ENCODE peak calls at places on chromosomes 13 and 19, in seven cellular contexts. G is IMR-90, D is H9, B is neuronal stem cell, S is mesendoderm, F is H1, M is trophoblast cell. E is an unnamed sample.

GRCh38 chr19:46787331-46788100 is 878 bp downstream of the SLC1A5 start:
- DNase-seq in G (peak), D (peak), B (peak), S (peak), F (peak), M (peak), E (peak)

GRCh38 chr19:48591021-48591420 is 15.5 kb upstream of the SPACA4 start:
- DNase-seq in G (no peak), D (no peak), B (no peak), S (peak), F (no peak), M (peak), E (peak)

GRCh38 chr19:41926028-41926860 is 2.0 kb downstream of the ERFL start:
- DNase-seq in G (no peak), D (no peak), B (no peak), S (no peak), F (no peak), M (no peak), E (no peak)

GRCh38 chr13:21526707-21527454 is 67.8 kb upstream of the ZDHHC20 start:
- DNase-seq in G (no peak), D (no peak), B (no peak), S (no peak), F (no peak), M (no peak), E (no peak)

GRCh38 chr13:34153428-34154180 is 335.7 kb downstream of the RFC3 start:
- DNase-seq in G (no peak), D (no peak), B (no peak), S (peak), F (no peak), M (no peak), E (peak)

GRCh38 chr13:97211986-97212385 is 10.1 kb upstream of the MBNL2 start:
- DNase-seq in G (no peak), D (no peak), B (no peak), S (no peak), F (no peak), M (peak), E (no peak)

GRCh38 chr19:32373614-32374295 is 28.3 kb downstream of the ZNF507 start:
- DNase-seq in G (peak), D (no peak), B (no peak), S (peak), F (no peak), M (peak), E (peak)

GRCh38 chr13:112802808-112803207 is 113.0 kb downstream of the ATP11A start:
- DNase-seq in G (no peak), D (no peak), B (no peak), S (no peak), F (no peak), M (no peak), E (no peak)

GRCh38 chr13:50357136-50357535 is 341.9 kb downstream of the KCNRG start:
- DNase-seq in G (no peak), D (no peak), B (no peak), S (no peak), F (no peak), M (no peak), E (no peak)

GRCh38 chr13:24502567-24503375 is 9.8 kb downstream of the PARP4 start:
- DNase-seq in G (peak), D (no peak), B (peak), S (peak), F (no peak), M (peak), E (peak)

GRCh38 chr13:92473736-92474465 is 752.7 kb upstream of the GPC6 start:
- DNase-seq in G (no peak), D (no peak), B (no peak), S (no peak), F (no peak), M (no peak), E (no peak)

GRCh38 chr13:38680912-38681311 is 6.0 kb upstream of the FREM2 start:
- DNase-seq in G (no peak), D (no peak), B (no peak), S (no peak), F (no peak), M (no peak), E (peak)

GRCh38 chr19:17406039-17406886 is 833 bp upstream of the BST2 start:
- DNase-seq in G (no peak), D (peak), B (no peak), S (no peak), F (no peak), M (no peak), E (peak)

GRCh38 chr13:99558570-99559180 is 57.4 kb downstream of the TM9SF2 start:
- DNase-seq in G (peak), D (no peak), B (no peak), S (no peak), F (no peak), M (no peak), E (no peak)

GRCh38 chr13:105442941-105443340 is 1092.5 kb downstream of the EFNB2 start:
- DNase-seq in G (peak), D (no peak), B (no peak), S (peak), F (no peak), M (peak), E (peak)

GRCh38 chr19:19656451-19657396 is 6.8 kb downstream of the ATP13A1 start:
- DNase-seq in G (no peak), D (no peak), B (no peak), S (no peak), F (no peak), M (no peak), E (no peak)

GRCh38 chr13:81104316-81104715 is 763.4 kb upstream of the SPRY2 start:
- DNase-seq in G (no peak), D (no peak), B (no peak), S (no peak), F (no peak), M (no peak), E (no peak)

GRCh38 chr13:72412481-72412880 is 314.9 kb downstream of the MZT1 start:
- DNase-seq in G (no peak), D (no peak), B (no peak), S (no peak), F (no peak), M (no peak), E (no peak)

GRCh38 chr13:23960566-23961156 is 63.4 kb upstream of the C1QTNF9B start:
- DNase-seq in G (peak), D (no peak), B (peak), S (peak), F (no peak), M (peak), E (peak)

GRCh38 chr13:42355118-42355840 is 83.3 kb downstream of the AKAP11 start:
- DNase-seq in G (no peak), D (no peak), B (no peak), S (peak), F (no peak), M (no peak), E (no peak)

GRCh38 chr19:40174087-40174486 is 17.1 kb upstream of the MAP3K10 start:
- DNase-seq in G (no peak), D (no peak), B (no peak), S (no peak), F (no peak), M (no peak), E (no peak)

GRCh38 chr13:106714271-106714670 is 146.3 kb upstream of the ARGLU1 start:
- DNase-seq in G (no peak), D (no peak), B (no peak), S (peak), F (no peak), M (peak), E (no peak)

GRCh38 chr13:39655041-39655568 is 357 bp upstream of the COG6 start:
- DNase-seq in G (no peak), D (no peak), B (peak), S (no peak), F (no peak), M (no peak), E (no peak)

GRCh38 chr13:107157272-107157671 is 589.3 kb upstream of the ARGLU1 start:
- DNase-seq in G (peak), D (no peak), B (no peak), S (no peak), F (no peak), M (no peak), E (no peak)

GRCh38 chr13:59450218-59450617 is 713.5 kb downstream of the DIAPH3 start:
- DNase-seq in G (no peak), D (no peak), B (no peak), S (no peak), F (no peak), M (no peak), E (no peak)

GRCh38 chr13:95530178-95530577 is 22.3 kb upstream of the CLDN10 start:
- DNase-seq in G (peak), D (no peak), B (no peak), S (no peak), F (no peak), M (no peak), E (peak)

GRCh38 chr13:26037302-26037701 is 14.5 kb downstream of the SHISA2 start:
- DNase-seq in G (no peak), D (peak), B (peak), S (peak), F (peak), M (peak), E (no peak)

GRCh38 chr13:77507931-77508776 is 27.4 kb upstream of the SCEL start:
- DNase-seq in G (peak), D (no peak), B (no peak), S (no peak), F (no peak), M (no peak), E (peak)

GRCh38 chr13:65638572-65639168 is 1591.5 kb downstream of the PCDH9 start:
- DNase-seq in G (peak), D (no peak), B (peak), S (peak), F (no peak), M (peak), E (peak)

GRCh38 chr19:45899253-45899652 is 3.2 kb downstream of the MYPOP start:
- DNase-seq in G (no peak), D (no peak), B (no peak), S (no peak), F (no peak), M (no peak), E (no peak)

GRCh38 chr19:13070425-13071140 is 32.1 kb downstream of the LYL1 start:
- DNase-seq in G (no peak), D (no peak), B (no peak), S (no peak), F (no peak), M (no peak), E (no peak)

GRCh38 chr13:70310720-70311119 is 202.5 kb upstream of the KLHL1 start:
- DNase-seq in G (no peak), D (no peak), B (peak), S (peak), F (no peak), M (peak), E (peak)

GRCh38 chr13:27425918-27426630 is 1.7 kb downstream of the GTF3A start:
- DNase-seq in G (peak), D (peak), B (no peak), S (peak), F (peak), M (peak), E (peak)

GRCh38 chr13:113962386-113962785 is 11.5 kb downstream of the C13orf46 start:
- DNase-seq in G (no peak), D (no peak), B (no peak), S (no peak), F (no peak), M (no peak), E (no peak)

GRCh38 chr13:98575876-98576214 is 1.1 kb downstream of the STK24 start:
- DNase-seq in G (no peak), D (no peak), B (no peak), S (no peak), F (no peak), M (no peak), E (no peak)

GRCh38 chr19:12896460-12896859 is 5.5 kb downstream of the GCDH start:
- DNase-seq in G (no peak), D (no peak), B (no peak), S (no peak), F (no peak), M (no peak), E (no peak)

DNA sequence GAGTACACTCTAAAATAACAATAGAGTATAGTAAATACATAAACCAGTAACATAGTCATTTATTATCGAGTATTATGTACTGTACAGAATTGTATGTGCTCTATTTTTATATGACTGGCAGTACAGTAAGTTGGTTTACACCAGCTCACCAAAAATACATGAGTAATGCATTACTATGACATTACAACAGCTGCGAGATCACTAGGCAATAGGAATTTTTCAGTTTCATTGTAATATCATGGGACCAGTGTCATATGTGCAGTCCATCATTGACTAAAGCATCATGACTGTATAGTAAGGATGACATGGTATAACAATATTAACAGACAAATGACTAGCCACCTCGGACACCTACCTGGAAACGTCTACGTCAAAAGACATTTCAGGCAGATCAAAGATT is 33.6 kb downstream of the ATP7B start:
- DNase-seq in G (no peak), D (no peak), B (no peak), S (no peak), F (no peak), M (no peak), E (no peak)
- H2AK5ac ChIP-seq in G (no peak), D (no peak), B (no peak), S (no peak), F (no peak), M (no peak), E (no peak)

DNA sequence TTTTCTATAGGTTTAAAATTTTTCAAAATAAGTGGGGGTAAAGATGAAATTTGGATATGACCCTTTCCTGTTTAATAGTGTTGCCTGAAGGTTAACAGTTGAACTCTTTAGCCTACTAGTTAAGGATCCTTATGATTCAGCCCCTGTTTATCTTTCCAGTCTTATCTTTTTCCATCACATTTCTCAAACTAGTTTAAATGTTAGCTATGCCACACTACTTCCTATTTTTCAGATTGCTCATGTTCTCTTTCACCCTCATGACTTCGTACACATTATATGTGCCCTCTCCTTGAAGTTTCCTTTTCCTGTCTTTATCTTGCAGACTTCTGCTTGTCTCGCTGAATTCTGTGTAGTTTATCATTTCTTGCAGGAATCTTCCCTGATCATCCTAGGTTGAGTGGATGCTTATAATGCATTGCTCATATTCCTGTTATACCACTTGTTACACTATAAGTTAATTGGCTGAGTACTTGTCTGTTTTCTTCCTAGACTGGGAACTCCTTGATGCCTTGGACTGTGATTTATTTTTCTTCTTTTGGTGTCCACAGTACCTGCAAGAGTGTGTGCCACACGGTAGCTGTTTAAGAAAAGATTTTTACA is 86.7 kb downstream of the FNDC3A start:
- DNase-seq in G (peak), D (no peak), B (no peak), S (no peak), F (no peak), M (peak), E (no peak)
- H2AK5ac ChIP-seq in G (no peak), D (no peak), B (no peak), S (no peak), F (no peak), M (no peak), E (no peak)

GRCh38 chr13:45518525-45519235 is 53.9 kb downstream of the COG3 start:
- DNase-seq in G (peak), D (no peak), B (no peak), S (peak), F (no peak), M (peak), E (peak)
- H2AK5ac ChIP-seq in G (no peak), D (no peak), B (no peak), S (no peak), F (no peak), M (no peak), E (no peak)

GRCh38 chr13:87130401-87130800 is 540.8 kb upstream of the SLITRK5 start:
- DNase-seq in G (no peak), D (no peak), B (no peak), S (no peak), F (no peak), M (no peak), E (no peak)
- H2AK5ac ChIP-seq in G (no peak), D (no peak), B (no peak), S (no peak), F (no peak), M (no peak), E (no peak)

GRCh38 chr19:1168877-1169791 is 4.9 kb downstream of the SBNO2 start:
- DNase-seq in G (peak), D (no peak), B (no peak), S (peak), F (no peak), M (peak), E (peak)

GRCh38 chr19:1167687-1168561 is 6.1 kb downstream of the SBNO2 start:
- DNase-seq in G (no peak), D (no peak), B (no peak), S (no peak), F (no peak), M (no peak), E (no peak)

GRCh38 chr19:1169921-1170885 is 3.9 kb downstream of the SBNO2 start:
- DNase-seq in G (peak), D (no peak), B (no peak), S (no peak), F (no peak), M (no peak), E (peak)

GRCh38 chr19:1166872-1167573 is 7.0 kb downstream of the SBNO2 start:
- DNase-seq in G (no peak), D (no peak), B (no peak), S (no peak), F (no peak), M (peak), E (no peak)

GRCh38 chr19:1168562-1168873 is 5.5 kb downstream of the SBNO2 start:
- DNase-seq in G (no peak), D (no peak), B (no peak), S (no peak), F (no peak), M (no peak), E (no peak)
- H2AK5ac ChIP-seq in G (peak), D (no peak), B (no peak), S (no peak), F (no peak), M (peak), E (peak)

GRCh38 chr19:30133803-30134202 is 191.8 kb downstream of the URI1 start:
- DNase-seq in G (no peak), D (no peak), B (no peak), S (no peak), F (no peak), M (no peak), E (no peak)

GRCh38 chr19:30132312-30133075 is 190.5 kb downstream of the URI1 start:
- DNase-seq in G (no peak), D (no peak), B (peak), S (peak), F (no peak), M (no peak), E (no peak)

GRCh38 chr19:30131246-30131645 is 189.2 kb downstream of the URI1 start:
- DNase-seq in G (no peak), D (no peak), B (no peak), S (no peak), F (no peak), M (peak), E (no peak)

GRCh38 chr19:30130356-30131122 is 188.5 kb downstream of the URI1 start:
- DNase-seq in G (no peak), D (no peak), B (no peak), S (no peak), F (no peak), M (no peak), E (no peak)

GRCh38 chr19:30131722-30132291 is 189.8 kb downstream of the URI1 start:
- DNase-seq in G (no peak), D (no peak), B (no peak), S (no peak), F (no peak), M (no peak), E (no peak)
- H2AK5ac ChIP-seq in G (no peak), D (no peak), B (peak), S (no peak), F (peak), M (no peak), E (no peak)

GRCh38 chr13:31060655-31061054 is 101.0 kb downstream of the HSPH1 start:
- DNase-seq in G (no peak), D (no peak), B (no peak), S (no peak), F (no peak), M (no peak), E (no peak)

GRCh38 chr13:31068119-31068423 is 93.6 kb downstream of the HSPH1 start:
- DNase-seq in G (no peak), D (no peak), B (no peak), S (no peak), F (no peak), M (no peak), E (no peak)

GRCh38 chr13:31064636-31065035 is 97.1 kb downstream of the HSPH1 start:
- DNase-seq in G (no peak), D (no peak), B (no peak), S (no peak), F (no peak), M (peak), E (no peak)

GRCh38 chr13:31067416-31068118 is 94.1 kb downstream of the HSPH1 start:
- DNase-seq in G (peak), D (no peak), B (no peak), S (no peak), F (no peak), M (no peak), E (peak)

GRCh38 chr13:31063734-31064133 is 98.0 kb downstream of the HSPH1 start:
- DNase-seq in G (no peak), D (no peak), B (no peak), S (no peak), F (no peak), M (no peak), E (no peak)
- H2AK5ac ChIP-seq in G (no peak), D (no peak), B (no peak), S (no peak), F (no peak), M (no peak), E (no peak)

GRCh38 chr19:54444737-54445136 is 4.3 kb upstream of the LENG8 start:
- DNase-seq in G (no peak), D (no peak), B (no peak), S (no peak), F (no peak), M (no peak), E (no peak)
- H2AK5ac ChIP-seq in G (no peak), D (no peak), B (no peak), S (no peak), F (no peak), M (no peak), E (no peak)

GRCh38 chr19:8336665-8337064 is 6.4 kb downstream of the KANK3 start:
- DNase-seq in G (no peak), D (no peak), B (no peak), S (no peak), F (no peak), M (no peak), E (no peak)
- H2AK5ac ChIP-seq in G (no peak), D (no peak), B (no peak), S (no peak), F (no peak), M (no peak), E (no peak)

DNA sequence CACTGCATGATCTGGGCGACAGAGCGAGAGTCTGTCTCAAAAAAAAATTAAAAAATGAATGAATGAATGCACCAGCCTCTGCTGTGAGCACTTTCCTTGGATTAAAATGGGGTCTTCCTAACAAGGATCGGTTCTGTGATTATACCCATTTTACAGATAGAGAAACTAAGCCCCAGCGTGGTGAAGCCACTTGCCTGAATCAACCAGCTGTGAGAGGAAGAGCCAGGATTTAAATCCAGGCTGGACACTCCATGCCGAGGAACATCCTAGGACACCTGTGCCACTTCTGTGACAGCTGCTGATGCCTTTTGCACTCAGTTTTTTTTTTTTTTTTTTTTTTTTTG is 14.1 kb downstream of the TLE5 start:
- DNase-seq in G (no peak), D (no peak), B (no peak), S (no peak), F (no peak), M (no peak), E (no peak)
- H2AK5ac ChIP-seq in G (no peak), D (no peak), B (no peak), S (no peak), F (no peak), M (no peak), E (peak)

E was measured in mesenchymal stem cell.